ENCODE peak calls at places on chromosomes 6 and 20, in nine cellular contexts. M, P, T, L, U, N, Z, I and D are unnamed samples.

GRCh38 chr20:1933465-1933870 is 38.3 kb downstream of the SIRPA start:
- DNase-seq in M (no peak), P (no peak), T (no peak), L (no peak), U (no peak), N (no peak), Z (no peak), I (no peak), D (no peak)

GRCh38 chr6:127547215-127547614 is 28.1 kb upstream of the MTCL3 start:
- DNase-seq in M (peak), P (no peak), T (peak), L (no peak), U (no peak), N (peak), Z (no peak), I (peak), D (no peak)

GRCh38 chr20:3811421-3812258 is 8.7 kb upstream of the AP5S1 start:
- DNase-seq in M (no peak), P (peak), T (no peak), L (peak), U (no peak), N (peak), Z (peak), I (no peak), D (peak)

GRCh38 chr6:35449287-35449881 is 2.8 kb upstream of the FANCE start:
- DNase-seq in M (no peak), P (no peak), T (peak), L (no peak), U (no peak), N (peak), Z (peak), I (peak), D (peak)

GRCh38 chr6:26044140-26045045 is 42.8 kb upstream of the HFE start:
- DNase-seq in M (no peak), P (no peak), T (peak), L (no peak), U (no peak), N (no peak), Z (peak), I (no peak), D (no peak)

GRCh38 chr6:144266091-144266649 is 19.0 kb upstream of the UTRN start:
- DNase-seq in M (peak), P (no peak), T (no peak), L (no peak), U (no peak), N (peak), Z (no peak), I (no peak), D (no peak)

GRCh38 chr6:15255481-15256414 is 9.9 kb downstream of the JARID2 start:
- DNase-seq in M (no peak), P (no peak), T (peak), L (no peak), U (no peak), N (no peak), Z (no peak), I (peak), D (no peak)

GRCh38 chr6:429515-430121 is 38.1 kb downstream of the IRF4 start:
- DNase-seq in M (no peak), P (no peak), T (no peak), L (no peak), U (no peak), N (no peak), Z (no peak), I (no peak), D (no peak)

GRCh38 chr6:7580537-7580926 is 9.5 kb upstream of the SNRNP48 start:
- DNase-seq in M (no peak), P (no peak), T (no peak), L (no peak), U (no peak), N (no peak), Z (no peak), I (no peak), D (no peak)

GRCh38 chr20:8194721-8195120 is 62.7 kb downstream of the PLCB1 start:
- DNase-seq in M (no peak), P (no peak), T (no peak), L (no peak), U (no peak), N (no peak), Z (no peak), I (no peak), D (no peak)

GRCh38 chr6:31578461-31579118 is 3.2 kb downstream of the TNF start:
- DNase-seq in M (peak), P (no peak), T (no peak), L (no peak), U (no peak), N (peak), Z (no peak), I (no peak), D (no peak)

GRCh38 chr20:1375515-1375914 is 17.3 kb downstream of the FKBP1A start:
- DNase-seq in M (no peak), P (no peak), T (no peak), L (no peak), U (no peak), N (peak), Z (no peak), I (no peak), D (no peak)

GRCh38 chr6:14361956-14362587 is 244.5 kb downstream of the CD83 start:
- DNase-seq in M (no peak), P (no peak), T (no peak), L (no peak), U (no peak), N (no peak), Z (no peak), I (no peak), D (no peak)